ENCODE peak calls at places on chromosomes 2 and 18, in seven cellular contexts. H is mesothelial cell of epicardium, L is breast epithelium, T is HFFc6, F is heart left ventricle, W is foreskin fibroblast, V is dorsolateral prefrontal cortex. C is an unnamed sample.

GRCh38 chr2:175207741-175208438 is 26.4 kb upstream of the ATP5MC3 start:
- DNase-seq in H (no peak), L (no peak), T (no peak), F (peak; percentile 79), W (no peak), V (peak; percentile 65), C (no peak)

GRCh38 chr2:3642521-3643215 is 15.3 kb upstream of the ALLC start:
- DNase-seq in H (no peak), L (no peak), T (no peak), F (peak; percentile 15), W (no peak), V (peak; percentile 9), C (no peak)

GRCh38 chr2:177108890-177109289 is 103.7 kb upstream of the HNRNPA3 start:
- DNase-seq in H (no peak), L (no peak), T (no peak), F (no peak), W (no peak), V (no peak), C (no peak)

GRCh38 chr18:36579311-36579710 is 249.5 kb downstream of the TPGS2 start:
- DNase-seq in H (no peak), L (no peak), T (no peak), F (no peak), W (no peak), V (no peak), C (no peak)

GRCh38 chr2:67599561-67599960 is 202.4 kb downstream of the ETAA1 start:
- DNase-seq in H (no peak), L (no peak), T (no peak), F (no peak), W (no peak), V (no peak), C (no peak)

GRCh38 chr2:49162151-49162550 is 7.8 kb upstream of the FSHR start:
- DNase-seq in H (no peak), L (no peak), T (no peak), F (no peak), W (no peak), V (no peak), C (no peak)

GRCh38 chr2:56348382-56348781 is 164.6 kb downstream of the CCDC85A start:
- DNase-seq in H (no peak), L (no peak), T (no peak), F (no peak), W (no peak), V (no peak), C (no peak)

GRCh38 chr2:111712361-111712760 is 171.6 kb downstream of the ANAPC1 start:
- DNase-seq in H (no peak), L (no peak), T (no peak), F (no peak), W (no peak), V (no peak), C (no peak)

GRCh38 chr2:239259603-239260298 is 141.1 kb downstream of the HDAC4 start:
- DNase-seq in H (no peak), L (peak; percentile 12), T (no peak), F (peak; percentile 15), W (no peak), V (peak; percentile 25), C (no peak)

GRCh38 chr2:233944722-233945121 is 27.5 kb downstream of the TRPM8 start:
- DNase-seq in H (no peak), L (no peak), T (no peak), F (no peak), W (no peak), V (no peak), C (no peak)

GRCh38 chr2:168660859-168661258 is 141.6 kb upstream of the NOSTRIN start:
- DNase-seq in H (no peak), L (no peak), T (no peak), F (peak; percentile 33), W (no peak), V (no peak), C (no peak)

GRCh38 chr2:111698743-111699554 is 185.0 kb downstream of the ANAPC1 start:
- DNase-seq in H (no peak), L (peak; percentile 61), T (peak; percentile 98), F (peak; percentile 57), W (peak; percentile 98), V (peak; percentile 55), C (no peak)

GRCh38 chr2:5914831-5915611 is 222.8 kb downstream of the SOX11 start:
- DNase-seq in H (no peak), L (no peak), T (no peak), F (peak; percentile 74), W (no peak), V (no peak), C (peak; percentile 49)

GRCh38 chr2:159712929-159713575 is 746 bp downstream of the MARCHF7 start:
- DNase-seq in H (no peak), L (no peak), T (no peak), F (no peak), W (no peak), V (no peak), C (no peak)

GRCh38 chr2:54454922-54455583 is 1.1 kb upstream of the SPTBN1 start:
- DNase-seq in H (no peak), L (no peak), T (no peak), F (peak; percentile 42), W (no peak), V (peak; percentile 39), C (peak; percentile 15)

GRCh38 chr2:120765031-120765910 is 29.6 kb downstream of the GLI2 start:
- DNase-seq in H (no peak), L (no peak), T (no peak), F (peak; percentile 64), W (no peak), V (peak; percentile 20), C (no peak)

GRCh38 chr2:96692094-96692971 is 47.5 kb downstream of the LMAN2L start:
- DNase-seq in H (no peak), L (no peak), T (no peak), F (no peak), W (no peak), V (peak; percentile 24), C (no peak)

DNA sequence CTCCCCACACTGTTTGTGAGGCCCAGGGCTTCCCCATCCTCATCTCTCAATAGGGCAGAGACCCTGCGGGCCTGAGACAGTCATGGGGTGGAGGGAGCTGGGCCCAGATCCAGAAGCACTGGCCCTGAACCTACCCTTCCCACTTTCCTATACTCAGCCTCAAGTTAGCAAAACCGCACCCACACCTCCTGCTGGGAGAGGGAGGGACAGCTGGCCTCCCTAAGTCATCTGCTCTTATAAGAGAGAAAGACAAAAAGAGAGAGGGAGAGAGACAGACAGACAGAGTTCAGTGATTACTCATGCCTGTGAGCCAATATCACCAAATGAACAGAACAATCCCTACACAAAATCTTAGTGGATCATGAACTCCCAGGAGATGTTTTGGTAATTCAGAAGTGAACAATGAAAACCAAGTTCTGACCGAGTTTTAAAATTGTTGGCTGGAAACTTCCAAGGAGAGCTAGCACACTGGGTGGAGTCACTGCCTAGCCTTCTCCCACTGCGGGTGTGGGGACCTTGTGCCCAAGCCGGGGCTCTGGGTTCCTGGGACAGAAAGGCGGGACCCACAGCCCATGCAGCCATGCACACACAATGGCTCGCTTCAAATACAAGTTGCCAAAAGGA is 130.5 kb downstream of the PXDN start:
- DNase-seq in H (no peak), L (no peak), T (no peak), F (no peak), W (no peak), V (no peak), C (no peak)
- TF ChIP-seq CTCF in H (no peak), L (no peak), T (peak; percentile 35), F (no peak), W (no peak), V (no peak), C (no peak)

DNA sequence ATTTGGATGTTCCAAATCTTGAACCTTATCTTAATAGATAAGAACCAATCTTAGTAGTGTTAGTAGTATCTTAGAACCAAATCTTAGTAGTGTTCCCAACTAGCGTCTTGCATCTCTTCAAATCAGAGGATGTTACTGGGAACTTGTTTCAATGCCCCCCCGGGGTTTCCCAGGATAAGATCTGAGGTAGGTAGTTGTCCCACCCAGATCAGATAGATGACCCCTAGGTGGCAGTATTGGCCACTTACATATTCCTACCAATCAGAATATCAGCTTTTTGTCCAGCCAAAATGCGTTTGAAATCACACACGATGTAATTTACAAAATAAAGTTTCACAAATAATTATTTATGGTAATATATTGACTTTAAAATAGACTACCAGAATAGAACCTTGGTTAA is 314.8 kb downstream of the MBD2 start:
- DNase-seq in H (no peak), L (no peak), T (no peak), F (no peak), W (no peak), V (no peak), C (no peak)
- TF ChIP-seq CTCF in H (no peak), L (no peak), T (peak; percentile 56), F (peak; percentile 24), W (peak; percentile 24), V (no peak), C (no peak)

GRCh38 chr2:52632543-52632942 is 1135.1 kb upstream of the CHAC2 start:
- DNase-seq in H (no peak), L (no peak), T (no peak), F (no peak), W (no peak), V (no peak), C (no peak)
- TF ChIP-seq CTCF in H (no peak), L (no peak), T (no peak), F (no peak), W (no peak), V (no peak), C (no peak)

DNA sequence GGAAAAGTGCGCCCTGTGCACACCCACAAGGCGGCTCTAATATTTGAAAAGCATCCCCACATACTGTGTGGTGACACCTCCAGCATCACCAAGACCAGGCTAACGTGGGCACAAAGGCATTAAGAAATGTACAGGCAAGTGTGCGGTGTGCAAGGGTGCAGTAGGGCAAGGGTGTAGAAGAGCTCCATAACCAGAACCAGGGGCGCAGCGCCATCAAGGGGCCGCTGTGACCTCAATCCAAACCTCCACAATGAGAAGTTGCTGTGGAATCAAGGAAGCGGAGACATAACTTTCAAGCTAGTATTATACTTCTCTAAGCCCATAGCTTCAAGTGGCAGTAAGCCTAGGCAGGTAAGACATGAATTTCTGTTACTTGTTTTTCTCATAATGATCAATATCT is 13.0 kb downstream of the L3MBTL4 start:
- DNase-seq in H (no peak), L (no peak), T (no peak), F (no peak), W (no peak), V (no peak), C (no peak)
- TF ChIP-seq CTCF in H (no peak), L (no peak), T (no peak), F (no peak), W (no peak), V (peak; percentile 10), C (peak; percentile 58)

GRCh38 chr2:231732604-231733003 is 24.3 kb downstream of the PTMA start:
- DNase-seq in H (no peak), L (no peak), T (no peak), F (no peak), W (no peak), V (no peak), C (no peak)
- TF ChIP-seq CTCF in H (peak; percentile 14), L (no peak), T (peak; percentile 32), F (no peak), W (no peak), V (no peak), C (peak; percentile 26)

DNA sequence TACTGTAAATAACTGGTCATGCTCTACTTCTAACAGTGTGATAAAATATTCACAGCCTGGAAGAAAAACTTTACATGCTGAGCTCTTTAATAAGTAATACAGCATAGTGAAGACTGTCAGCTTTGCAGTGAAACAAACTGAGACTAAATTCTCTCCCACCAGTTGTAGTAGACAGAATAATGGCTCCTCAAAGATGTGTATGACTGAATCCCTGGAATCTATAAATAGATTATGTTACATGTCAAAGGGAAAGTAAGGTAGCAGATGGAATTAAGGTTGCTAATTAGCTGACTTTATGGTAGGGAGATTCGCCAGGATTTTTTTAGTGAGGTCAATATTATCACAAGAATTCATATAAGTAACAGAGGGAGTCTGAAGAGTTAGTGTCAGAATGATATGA is 609.5 kb upstream of the VRK2 start:
- DNase-seq in H (no peak), L (no peak), T (no peak), F (no peak), W (no peak), V (no peak), C (no peak)
- TF ChIP-seq CTCF in H (no peak), L (no peak), T (no peak), F (no peak), W (no peak), V (no peak), C (no peak)

C was measured in progenitor cell of endocrine pancreas.